ENCODE peak calls at places on chromosomes 16 and 17, in nine cellular contexts. R is AG09319, B is GM06990, K is HFFc6, W is NB4, I is GM20000, Y is endothelial cell, U is MCF 10A, V is fibroblast of the aortic adventitia. A is an unnamed sample.

GRCh38 chr17:57368637-57369336 is 112.5 kb downstream of the MSI2 start:
- DNase-seq in R (no peak), B (no peak), K (no peak), W (no peak), I (no peak), Y (no peak), U (peak; percentile 6), V (no peak), A (no peak)

GRCh38 chr16:84665359-84665758 is 17.0 kb downstream of the KLHL36 start:
- DNase-seq in R (no peak), B (no peak), K (no peak), W (no peak), I (no peak), Y (no peak), U (no peak), V (no peak), A (no peak)

GRCh38 chr16:12170103-12171025 is 193.8 kb downstream of the SNX29 start:
- DNase-seq in R (no peak), B (no peak), K (no peak), W (no peak), I (no peak), Y (no peak), U (no peak), V (peak; percentile 43), A (no peak)

GRCh38 chr17:3964203-3965122 is at the start of gene ATP2A3:
- DNase-seq in R (no peak), B (peak; percentile 81), K (no peak), W (peak; percentile 72), I (peak; percentile 95), Y (peak; percentile 39), U (no peak), V (no peak), A (peak; percentile 77)

GRCh38 chr17:75516619-75517276 is 420 bp downstream of the TSEN54 start:
- DNase-seq in R (no peak), B (peak; percentile 56), K (no peak), W (peak; percentile 60), I (no peak), Y (peak; percentile 40), U (no peak), V (peak; percentile 25), A (no peak)

GRCh38 chr17:44769647-44770084 is 10.9 kb downstream of the ADAM11 start:
- DNase-seq in R (no peak), B (no peak), K (no peak), W (no peak), I (no peak), Y (no peak), U (no peak), V (no peak), A (no peak)

GRCh38 chr16:88347656-88348376 is 34.9 kb upstream of the ZNF469 start:
- DNase-seq in R (no peak), B (no peak), K (no peak), W (peak; percentile 39), I (peak; percentile 76), Y (no peak), U (no peak), V (no peak), A (peak; percentile 29)

GRCh38 chr17:28949185-28950016 is 1.9 kb downstream of the PHF12 start:
- DNase-seq in R (no peak), B (peak; percentile 71), K (peak; percentile 66), W (peak; percentile 79), I (peak; percentile 53), Y (peak; percentile 52), U (peak; percentile 83), V (peak; percentile 56), A (peak; percentile 75)

GRCh38 chr17:61467416-61468262 is 15.4 kb downstream of the TBX4 start:
- DNase-seq in R (no peak), B (no peak), K (peak; percentile 9), W (peak; percentile 42), I (no peak), Y (peak; percentile 70), U (peak; percentile 51), V (peak; percentile 53), A (no peak)

GRCh38 chr17:7136266-7136877 is 21.8 kb upstream of the ASGR2 start:
- DNase-seq in R (peak; percentile 44), B (no peak), K (peak; percentile 36), W (peak; percentile 73), I (peak; percentile 71), Y (peak; percentile 74), U (peak; percentile 69), V (peak; percentile 81), A (peak; percentile 60)

GRCh38 chr17:28540231-28540630 is 12.2 kb downstream of the UNC119 start:
- DNase-seq in R (no peak), B (no peak), K (no peak), W (no peak), I (no peak), Y (no peak), U (no peak), V (no peak), A (no peak)

DNA sequence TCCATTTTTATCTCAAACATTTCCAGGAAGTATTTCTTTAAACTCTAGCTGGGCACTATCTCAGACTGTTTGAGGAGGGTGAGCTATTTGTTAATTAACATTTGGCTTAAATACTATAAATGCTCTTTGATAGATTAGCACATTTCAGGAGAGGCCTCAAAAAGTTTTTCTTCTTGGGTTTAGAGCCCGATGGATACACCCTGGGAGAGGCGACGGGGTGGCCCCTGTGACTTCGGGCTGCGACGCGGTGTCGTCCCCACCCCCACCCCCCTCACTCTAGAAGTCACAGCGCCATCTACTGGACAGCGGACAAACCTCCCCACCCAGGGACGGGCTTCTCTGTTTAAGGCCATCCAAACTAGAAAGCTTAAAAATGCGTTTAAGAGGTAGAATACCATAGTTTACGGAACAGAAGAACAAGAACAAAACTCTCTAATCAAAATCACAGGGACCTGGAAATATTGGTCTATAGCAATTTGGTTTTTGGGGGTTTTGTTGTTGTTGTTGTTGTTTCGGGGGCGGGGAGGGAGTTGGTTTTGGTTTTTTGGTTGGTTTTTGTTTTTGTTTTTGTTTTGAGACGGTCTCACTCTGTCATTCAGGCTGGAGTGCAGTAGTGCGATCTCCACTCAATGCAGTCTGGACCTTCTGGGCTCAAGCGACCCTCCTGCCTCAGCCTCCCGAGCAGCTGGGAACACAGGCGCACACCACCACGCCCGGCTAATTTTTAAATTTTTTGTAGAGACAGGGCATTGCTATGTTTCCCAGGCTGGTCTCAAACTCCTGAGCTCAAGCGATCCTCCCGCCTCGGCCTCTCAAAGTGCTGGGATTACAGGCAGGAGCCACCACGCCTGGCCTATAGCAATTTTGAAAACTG is 254.4 kb downstream of the C16orf95 start:
- DNase-seq in R (no peak), B (peak; percentile 29), K (peak; percentile 38), W (peak; percentile 90), I (peak; percentile 88), Y (peak; percentile 80), U (peak; percentile 77), V (peak; percentile 78), A (no peak)
- TF ChIP-seq CTCF in R (peak; percentile 84), B (peak; percentile 81), K (peak; percentile 95), W (peak; percentile 77), I (peak; percentile 63), Y (peak; percentile 93), U (peak; percentile 84), V (peak; percentile 82), A (no peak)

GRCh38 chr16:1947369-1947670 is 4.3 kb upstream of the MSRB1 start:
- DNase-seq in R (no peak), B (no peak), K (no peak), W (no peak), I (no peak), Y (no peak), U (no peak), V (no peak), A (no peak)

GRCh38 chr16:1950559-1950958 is 3.9 kb downstream of the RPL3L start:
- DNase-seq in R (no peak), B (no peak), K (no peak), W (no peak), I (no peak), Y (no peak), U (no peak), V (no peak), A (no peak)

GRCh38 chr16:1946495-1947368 is 3.7 kb upstream of the MSRB1 start:
- DNase-seq in R (no peak), B (no peak), K (no peak), W (no peak), I (no peak), Y (no peak), U (no peak), V (no peak), A (no peak)

GRCh38 chr16:1949507-1949906 is 5.0 kb downstream of the RPL3L start:
- DNase-seq in R (no peak), B (no peak), K (no peak), W (no peak), I (no peak), Y (no peak), U (no peak), V (no peak), A (no peak)

DNA sequence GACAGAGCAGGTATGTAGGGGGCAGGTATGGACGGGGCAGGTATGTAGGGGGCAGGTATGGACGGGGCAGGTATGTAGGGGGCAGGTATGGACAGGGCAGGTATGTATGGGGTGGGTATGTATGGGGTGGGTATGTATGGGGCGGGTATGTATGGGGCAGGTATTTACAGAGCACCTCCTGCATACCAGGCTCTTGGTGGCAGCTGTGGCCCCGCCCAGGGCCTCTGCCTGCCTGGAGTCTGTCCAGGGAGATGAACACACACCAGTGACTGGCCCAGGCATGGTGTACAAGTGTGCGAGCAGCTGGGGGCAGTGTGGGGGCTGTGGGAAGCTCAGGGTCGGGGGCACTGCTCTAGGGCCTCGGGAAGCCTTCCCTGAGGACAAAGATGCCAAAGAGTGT is 4.4 kb downstream of the RPL3L start:
- DNase-seq in R (no peak), B (no peak), K (no peak), W (no peak), I (no peak), Y (no peak), U (peak; percentile 26), V (no peak), A (no peak)
- TF ChIP-seq CTCF in R (no peak), B (no peak), K (no peak), W (no peak), I (no peak), Y (no peak), U (no peak), V (no peak), A (no peak)

DNA sequence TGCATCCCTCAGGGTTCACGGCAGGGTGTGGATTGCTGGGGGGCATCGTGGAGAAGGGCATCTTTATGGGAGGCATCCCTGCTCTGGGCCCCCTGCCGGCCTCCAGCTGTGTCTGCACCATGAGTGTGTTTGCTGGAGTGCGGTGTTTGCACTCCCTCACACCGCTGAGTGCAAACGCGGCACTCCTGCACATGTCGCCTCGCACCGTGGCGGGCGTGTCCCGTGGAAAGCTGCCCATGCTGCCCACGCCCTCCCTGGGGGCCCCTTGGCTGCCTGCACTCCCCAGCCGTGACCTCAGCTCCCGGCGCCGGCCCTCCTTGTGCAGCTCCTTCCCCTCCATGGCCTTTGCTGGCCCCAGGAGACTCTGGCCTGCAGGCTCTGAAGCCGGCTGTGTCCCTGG is 74.6 kb upstream of the ZNF750 start:
- DNase-seq in R (no peak), B (no peak), K (no peak), W (no peak), I (peak; percentile 81), Y (no peak), U (no peak), V (no peak), A (no peak)
- TF ChIP-seq CTCF in R (peak; percentile 17), B (peak; percentile 81), K (no peak), W (no peak), I (peak; percentile 23), Y (no peak), U (peak; percentile 45), V (peak; percentile 57), A (no peak)

DNA sequence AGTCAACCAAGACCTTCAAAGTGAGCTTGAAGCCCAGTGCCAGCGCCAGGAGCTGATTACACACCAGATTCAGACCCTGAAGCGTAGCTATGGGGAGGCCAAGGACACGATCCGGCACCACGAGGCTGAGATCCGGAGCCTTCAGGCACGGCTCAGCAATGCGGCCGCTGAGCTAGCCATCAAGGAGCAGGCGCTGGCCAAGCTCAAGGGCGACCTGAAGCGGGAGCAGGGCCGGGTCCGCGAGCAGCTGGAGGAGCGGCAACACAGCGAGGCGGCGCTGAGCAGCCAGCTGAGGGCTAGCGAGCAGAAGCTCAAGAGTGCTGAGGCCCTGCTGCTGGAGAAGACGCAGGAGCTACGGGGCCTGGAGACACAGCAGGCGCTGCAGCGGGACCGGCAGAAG is 42.0 kb downstream of the PLD6 start:
- DNase-seq in R (no peak), B (no peak), K (no peak), W (no peak), I (no peak), Y (no peak), U (no peak), V (no peak), A (no peak)
- TF ChIP-seq CTCF in R (no peak), B (no peak), K (no peak), W (no peak), I (no peak), Y (no peak), U (no peak), V (no peak), A (no peak)